ENCODE peak calls at places on chromosome 4, in four cellular contexts. F is left ventricle myocardium inferior, R is cardiac muscle cell, H is Peyer's patch. K is an unnamed sample.

GRCh38 chr4:1345905-1346780 is 865 bp upstream of the UVSSA start:
- DNase-seq in F (peak), R (peak), H (peak), K (no peak)

GRCh38 chr4:156322592-156322991 is 368.9 kb upstream of the CTSO start:
- DNase-seq in F (no peak), R (peak), H (no peak), K (peak)

GRCh38 chr4:73609688-73610087 is 10.5 kb downstream of the RASSF6 start:
- DNase-seq in F (no peak), R (peak), H (no peak), K (no peak)

GRCh38 chr4:98448923-98449322 is 187.7 kb downstream of the RAP1GDS1 start:
- DNase-seq in F (no peak), R (peak), H (no peak), K (no peak)

GRCh38 chr4:911871-912490 is 20.1 kb downstream of the GAK start:
- DNase-seq in F (no peak), R (no peak), H (peak), K (no peak)

GRCh38 chr4:26452565-26453531 is 37.4 kb downstream of the CCKAR start:
- DNase-seq in F (no peak), R (no peak), H (no peak), K (no peak)

GRCh38 chr4:147060171-147060931 is 114.7 kb upstream of the TTC29 start:
- DNase-seq in F (no peak), R (peak), H (no peak), K (peak)

GRCh38 chr4:114265342-114265741 is 285.9 kb upstream of the ARSJ start:
- DNase-seq in F (no peak), R (no peak), H (no peak), K (no peak)

GRCh38 chr4:48483006-48483776 is at the start of gene SLC10A4:
- DNase-seq in F (no peak), R (no peak), H (no peak), K (no peak)

GRCh38 chr4:151322565-151322964 is 2.8 kb downstream of the SH3D19 start:
- DNase-seq in F (no peak), R (no peak), H (no peak), K (no peak)

GRCh38 chr4:147498031-147498700 is 17.3 kb downstream of the EDNRA start:
- DNase-seq in F (no peak), R (peak), H (no peak), K (peak)

DNA sequence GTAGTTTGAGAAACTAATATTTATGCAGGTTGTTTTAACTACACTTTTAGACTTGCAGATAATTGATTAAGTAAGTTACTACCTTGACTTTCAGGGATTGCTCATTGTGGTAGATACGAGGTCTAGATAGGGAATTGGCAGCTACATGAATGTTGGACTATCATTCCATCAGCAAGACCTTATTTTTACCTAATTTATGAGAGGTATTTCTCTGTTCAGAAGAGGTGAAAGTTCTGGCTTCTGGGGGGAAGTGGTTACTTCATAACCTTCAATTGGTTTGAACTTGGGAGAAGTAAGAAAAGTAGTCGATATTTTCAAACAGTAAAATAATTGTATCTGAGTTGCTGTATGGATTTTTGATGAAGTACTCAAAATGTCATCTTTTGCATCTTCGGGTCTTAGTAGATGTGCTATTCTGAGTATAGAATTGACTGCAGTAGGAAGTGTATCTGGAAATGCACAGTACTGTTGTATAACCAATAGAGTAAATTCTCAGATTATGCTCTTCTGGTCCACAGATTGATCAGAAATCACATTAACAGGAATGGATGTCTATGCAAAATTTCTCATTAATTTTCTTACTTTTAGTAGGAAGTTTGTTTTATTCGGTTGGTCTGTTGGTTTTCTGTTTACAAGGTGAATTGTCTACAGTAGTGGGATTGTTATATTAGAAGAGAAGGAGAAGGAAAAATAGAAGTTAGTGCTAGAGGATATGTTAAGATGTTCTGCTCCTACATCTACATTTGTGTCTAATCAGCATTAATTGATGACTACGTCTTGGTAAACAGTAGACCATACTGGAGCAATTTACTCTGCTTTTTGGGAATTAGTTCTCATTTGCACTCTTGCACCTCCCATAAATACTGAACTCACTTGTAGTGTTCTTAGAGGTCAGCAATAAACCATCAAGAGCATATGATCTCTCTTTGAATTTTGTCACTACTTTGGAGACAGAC is 3.0 kb downstream of the NFKB1 start:
- DNase-seq in F (no peak), R (no peak), H (no peak), K (no peak)
- H3K4me3 ChIP-seq in F (peak), R (peak), H (no peak), K (no peak)

GRCh38 chr4:178356725-178357124 is 914.5 kb upstream of the AGA start:
- DNase-seq in F (no peak), R (no peak), H (no peak), K (no peak)
- TF ChIP-seq CTCF in F (no peak), R (no peak), H (no peak), K (no peak)

GRCh38 chr4:173525118-173526033 is 4.7 kb downstream of the HAND2 start:
- DNase-seq in F (no peak), R (peak), H (no peak), K (no peak)
- H3K4me3 ChIP-seq in F (peak), R (peak), H (no peak), K (no peak)

GRCh38 chr4:6548201-6548881 is 26.6 kb upstream of the MAN2B2 start:
- DNase-seq in F (peak), R (peak), H (no peak), K (no peak)

GRCh38 chr4:6550821-6551220 is 24.2 kb upstream of the MAN2B2 start:
- DNase-seq in F (no peak), R (no peak), H (no peak), K (no peak)

GRCh38 chr4:6549445-6549844 is 25.5 kb upstream of the MAN2B2 start:
- DNase-seq in F (no peak), R (no peak), H (no peak), K (no peak)

GRCh38 chr4:6549890-6550620 is 24.9 kb upstream of the MAN2B2 start:
- DNase-seq in F (peak), R (no peak), H (no peak), K (no peak)

GRCh38 chr4:6548882-6549230 is 26.1 kb upstream of the MAN2B2 start:
- DNase-seq in F (no peak), R (no peak), H (no peak), K (no peak)
- TF ChIP-seq CTCF in F (no peak), R (no peak), H (no peak), K (no peak)

GRCh38 chr4:24720979-24721378 is 74.4 kb upstream of the SOD3 start:
- DNase-seq in F (no peak), R (no peak), H (no peak), K (no peak)
- H3K4me3 ChIP-seq in F (no peak), R (no peak), H (no peak), K (no peak)

GRCh38 chr4:91795947-91796346 is 507.8 kb upstream of the GRID2 start:
- DNase-seq in F (no peak), R (no peak), H (no peak), K (no peak)
- TF ChIP-seq CTCF in F (no peak), R (no peak), H (no peak), K (no peak)

GRCh38 chr4:187666634-187667033 is 328.9 kb upstream of the ZFP42 start:
- DNase-seq in F (no peak), R (no peak), H (no peak), K (no peak)
- H3K4me3 ChIP-seq in F (no peak), R (no peak), H (no peak), K (no peak)

GRCh38 chr4:110955748-110956147 is 332.9 kb upstream of the PITX2 start:
- DNase-seq in F (no peak), R (no peak), H (no peak), K (no peak)

GRCh38 chr4:110963621-110964020 is 340.7 kb upstream of the PITX2 start:
- DNase-seq in F (no peak), R (no peak), H (no peak), K (no peak)

GRCh38 chr4:110962616-110963015 is 339.7 kb upstream of the PITX2 start:
- DNase-seq in F (no peak), R (no peak), H (no peak), K (no peak)

GRCh38 chr4:110953898-110954297 is 331.0 kb upstream of the PITX2 start:
- DNase-seq in F (no peak), R (no peak), H (no peak), K (no peak)

DNA sequence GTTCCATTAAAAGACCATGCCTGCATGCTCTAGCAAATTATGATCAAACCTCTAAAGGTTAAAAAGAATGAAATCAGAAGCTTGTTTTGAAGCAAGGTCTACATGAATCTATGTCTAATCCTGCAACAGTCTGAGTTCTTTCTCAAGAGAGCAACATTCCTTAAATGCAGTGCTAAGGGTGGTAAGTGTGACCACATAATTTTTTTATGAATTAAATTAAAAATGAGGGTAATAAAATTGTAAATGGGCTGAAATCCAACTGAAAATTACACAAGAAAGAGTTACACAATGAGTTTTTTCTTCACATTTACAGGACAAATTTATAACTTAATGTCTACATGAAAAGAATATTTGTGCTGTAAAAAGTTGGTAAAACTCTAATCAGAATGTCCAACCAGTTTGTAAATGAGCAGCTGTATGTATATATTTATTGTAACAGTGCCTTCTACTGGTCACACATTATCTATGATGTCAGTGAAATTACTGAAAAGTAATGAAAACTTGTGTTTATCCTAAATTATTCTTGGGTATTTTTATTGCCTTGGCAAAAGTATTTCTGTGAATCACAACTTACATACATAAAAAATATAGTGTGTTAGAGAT is 336.3 kb upstream of the PITX2 start:
- DNase-seq in F (no peak), R (peak), H (no peak), K (no peak)
- TF ChIP-seq CTCF in F (peak), R (peak), H (no peak), K (peak)

GRCh38 chr4:53703267-53703655 is 112.0 kb upstream of the LNX1 start:
- DNase-seq in F (no peak), R (no peak), H (no peak), K (no peak)
- H3K4me3 ChIP-seq in F (peak), R (no peak), H (no peak), K (no peak)

K was measured in AG04449.